ENCODE peak calls at places on chromosome 11, in seven cellular contexts. H, E, Z, R, A, P and D are unnamed samples.
A peak's percentile ranks its signal among the peaks of the same experiment; 100 is the strongest.

GRCh38 chr11:80412604-80413003 is 971.8 kb upstream of the TENM4 start:
- DNase-seq in E (no peak), A (no peak), P (no peak), H (no peak), Z (no peak), R (no peak), D (no peak)

GRCh38 chr11:119352857-119353260 is 6.4 kb upstream of the MFRP start:
- DNase-seq in Z (no peak), P (no peak), A (no peak), H (no peak), R (peak; percentile 85), E (peak; percentile 52), D (no peak)

GRCh38 chr11:75858613-75859012 is 43.6 kb downstream of the UVRAG start:
- DNase-seq in P (no peak), E (no peak), H (no peak), R (no peak), Z (no peak), A (no peak), D (peak; percentile 20)

GRCh38 chr11:45692808-45693453 is 27.5 kb upstream of the CHST1 start:
- DNase-seq in E (no peak), R (no peak), A (no peak), H (no peak), Z (no peak), P (no peak), D (no peak)

GRCh38 chr11:64352099-64353005 is 6.6 kb upstream of the RPS6KA4 start:
- DNase-seq in P (no peak), Z (no peak), H (no peak), E (peak; percentile 48), A (no peak), R (no peak), D (no peak)

GRCh38 chr11:96337541-96338530 is 5.2 kb downstream of the MAML2 start:
- DNase-seq in Z (peak; percentile 42), E (no peak), P (peak; percentile 43), R (no peak), H (no peak), A (no peak), D (no peak)

GRCh38 chr11:77400306-77400705 is 73.6 kb downstream of the PAK1 start:
- DNase-seq in P (no peak), E (no peak), Z (no peak), R (no peak), A (no peak), H (no peak), D (no peak)

GRCh38 chr11:106425819-106426218 is 348.4 kb downstream of the AASDHPPT start:
- DNase-seq in Z (no peak), P (no peak), E (no peak), A (no peak), H (no peak), R (no peak), D (no peak)

GRCh38 chr11:10067629-10068300 is 226.3 kb downstream of the SBF2 start:
- DNase-seq in R (no peak), A (no peak), H (no peak), P (no peak), Z (no peak), E (no peak), D (no peak)

GRCh38 chr11:33452806-33453205 is 195.6 kb downstream of the HIPK3 start:
- DNase-seq in P (no peak), A (peak; percentile 22), Z (no peak), H (no peak), R (no peak), E (no peak), D (peak; percentile 89)

GRCh38 chr11:43582024-43582836 is 98.3 kb upstream of the HSD17B12 start:
- DNase-seq in P (no peak), Z (no peak), A (no peak), E (no peak), H (no peak), R (no peak), D (no peak)

GRCh38 chr11:43580735-43581369 is 99.7 kb upstream of the HSD17B12 start:
- DNase-seq in E (no peak), A (no peak), H (no peak), R (no peak), Z (no peak), P (no peak), D (no peak)

GRCh38 chr11:43582837-43583462 is 97.6 kb upstream of the HSD17B12 start:
- DNase-seq in E (no peak), P (no peak), H (no peak), Z (no peak), A (no peak), R (no peak), D (no peak)

GRCh38 chr11:43579919-43580276 is 100.6 kb upstream of the HSD17B12 start:
- DNase-seq in R (no peak), E (no peak), P (no peak), Z (no peak), H (no peak), A (no peak), D (no peak)

GRCh38 chr11:43581370-43582023 is 99.0 kb upstream of the HSD17B12 start:
- DNase-seq in H (no peak), P (no peak), E (no peak), R (no peak), A (no peak), Z (no peak), D (no peak)
- H3K4me3 ChIP-seq in H (peak overlapping the region; percentile 31), P (no peak overlapping the region), E (peak overlapping the region; percentile 29), R (peak overlapping the region; percentile 40), A (peak overlapping the region; percentile 37), Z (no peak overlapping the region), D (no peak overlapping the region)

GRCh38 chr11:1242289-1242688 is 19.4 kb downstream of the MUC5B start:
- DNase-seq in Z (no peak), E (no peak), P (no peak), H (no peak), A (no peak), R (no peak), D (no peak)
- H3K27ac ChIP-seq in Z (no peak overlapping the region), E (no peak overlapping the region), P (no peak overlapping the region), H (no peak overlapping the region), A (no peak overlapping the region), R (no peak overlapping the region), D (no peak overlapping the region)

GRCh38 chr11:127471662-127472061 is 471.1 kb upstream of the KIRREL3 start:
- DNase-seq in R (no peak), P (no peak), Z (no peak), A (no peak), E (no peak), H (no peak), D (no peak)
- TF ChIP-seq CTCF in R (no peak), P (no peak), Z (no peak), A (peak; percentile 30), E (no peak), H (no peak), D (no peak)

GRCh38 chr11:109972181-109972715 is 120.9 kb upstream of the ZC3H12C start:
- DNase-seq in Z (no peak), P (no peak), R (peak; percentile 16), A (no peak), E (no peak), H (no peak), D (peak; percentile 16)

GRCh38 chr11:109970516-109971183 is 122.5 kb upstream of the ZC3H12C start:
- DNase-seq in Z (no peak), E (no peak), P (no peak), R (no peak), A (no peak), H (no peak), D (no peak)

GRCh38 chr11:109972939-109973338 is 120.3 kb upstream of the ZC3H12C start:
- DNase-seq in A (no peak), E (no peak), Z (no peak), H (no peak), R (no peak), P (no peak), D (no peak)

GRCh38 chr11:109968781-109969180 is 124.4 kb upstream of the ZC3H12C start:
- DNase-seq in R (no peak), P (no peak), Z (no peak), E (no peak), A (no peak), H (no peak), D (no peak)

GRCh38 chr11:109971184-109971523 is 122.0 kb upstream of the ZC3H12C start:
- DNase-seq in E (no peak), A (no peak), H (no peak), Z (no peak), R (peak; percentile 13), P (no peak), D (peak; percentile 73)
- H3K4me3 ChIP-seq in E (no peak overlapping the region), A (no peak overlapping the region), H (no peak overlapping the region), Z (no peak overlapping the region), R (no peak overlapping the region), P (no peak overlapping the region), D (no peak overlapping the region)

DNA sequence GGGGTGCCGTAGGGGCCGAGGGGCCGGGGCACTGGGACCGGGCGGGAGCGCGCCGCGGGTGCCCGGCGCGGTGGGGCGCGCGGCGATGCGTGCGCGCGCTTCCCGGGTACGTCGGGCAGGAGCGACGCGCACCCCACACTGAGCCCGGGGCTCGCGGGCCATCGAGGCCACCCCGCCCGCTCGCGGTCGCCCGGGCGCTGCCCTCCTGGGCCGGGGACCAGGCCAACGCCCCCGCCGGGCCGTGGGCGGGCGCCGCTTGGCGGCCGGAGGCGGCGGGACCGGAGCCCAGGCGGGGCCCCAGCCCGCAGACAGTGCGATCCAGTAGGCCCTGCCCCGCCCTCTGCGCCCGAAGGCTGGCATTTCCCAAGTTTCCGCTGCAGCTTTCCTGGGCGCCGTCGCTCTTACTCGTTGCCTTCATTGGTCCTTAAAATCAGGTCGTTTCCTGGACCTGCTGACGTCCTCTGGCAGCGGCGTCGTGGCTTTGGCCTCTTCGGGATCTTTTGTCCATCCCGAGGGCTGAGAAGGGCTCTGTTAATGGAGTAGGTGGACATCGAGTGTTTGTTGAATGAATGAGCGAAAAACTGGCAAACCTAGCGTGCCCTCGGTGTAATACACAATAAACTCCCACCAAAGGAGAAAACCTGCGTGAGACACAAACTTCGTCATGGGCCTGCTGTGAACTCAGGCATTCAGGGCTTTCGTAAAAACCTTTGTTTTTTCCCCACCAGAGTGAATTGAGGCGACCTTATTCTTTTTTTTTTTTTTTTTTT is 638 bp downstream of the PARVA start:
- DNase-seq in P (no peak), H (no peak), E (peak; percentile 87), Z (peak; percentile 86), A (peak; percentile 38), R (peak; percentile 51), D (peak; percentile 49)
- H3K27ac ChIP-seq in P (no peak overlapping the region), H (no peak overlapping the region), E (peak overlapping the region; percentile 99), Z (peak overlapping the region; percentile 97), A (peak overlapping the region; percentile 95), R (peak overlapping the region; percentile 99), D (peak overlapping the region; percentile 97)

DNA sequence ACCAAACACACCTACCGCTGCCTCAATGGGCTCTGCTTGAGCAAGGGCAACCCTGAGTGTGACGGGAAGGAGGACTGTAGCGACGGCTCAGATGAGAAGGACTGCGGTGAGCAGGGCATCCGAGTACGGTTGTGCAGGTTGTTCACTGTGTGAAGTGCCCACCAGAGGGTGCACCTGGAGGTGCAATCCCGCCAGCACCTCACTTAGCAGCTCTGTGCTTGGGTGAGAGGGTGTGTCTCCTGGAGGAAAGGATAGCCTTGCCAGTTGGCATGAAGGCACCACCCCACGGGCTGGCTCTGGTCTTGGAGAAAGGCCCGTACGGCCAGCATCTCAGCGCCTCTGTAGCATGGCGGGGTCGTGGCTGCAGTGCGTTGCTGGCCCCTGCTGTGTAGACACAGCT is 39.4 kb downstream of the ST14 start:
- DNase-seq in A (no peak), R (no peak), E (no peak), P (no peak), H (no peak), Z (no peak), D (no peak)
- TF ChIP-seq CTCF in A (no peak), R (no peak), E (no peak), P (no peak), H (no peak), Z (no peak), D (peak; percentile 21)